ENCODE peak calls at places on chromosome 4, in six cellular contexts. Q is foreskin melanocyte; V is GM23248; A is Panc1; G is activated T-helper 1 cell treated with anti-CD3 and anti-CD28 coated beads, Interleukin-2, amount 50 U/mL, for 16 hours; Z is naive thymus-derived CD8-positive, alpha-beta T cell. C is an unnamed sample.

GRCh38 chr4:85243857-85244256 is 231.1 kb upstream of the ARHGAP24 start:
- DNase-seq in Q (no peak), V (no peak), A (no peak), G (no peak), Z (no peak), C (no peak)

GRCh38 chr4:153432971-153433752 is 33.0 kb upstream of the TMEM131L start:
- DNase-seq in Q (peak), V (peak), A (peak), G (no peak), Z (peak), C (no peak)

GRCh38 chr4:148737071-148737470 is 294.9 kb upstream of the NR3C2 start:
- DNase-seq in Q (peak), V (no peak), A (no peak), G (no peak), Z (no peak), C (peak)

GRCh38 chr4:150235795-150236385 is 157.6 kb downstream of the DCLK2 start:
- DNase-seq in Q (peak), V (no peak), A (no peak), G (no peak), Z (no peak), C (no peak)

GRCh38 chr4:134905061-134905460 is 703.5 kb upstream of the PABPC4L start:
- DNase-seq in Q (no peak), V (no peak), A (no peak), G (no peak), Z (no peak), C (no peak)

GRCh38 chr4:91089194-91089593 is 962.0 kb downstream of the CCSER1 start:
- DNase-seq in Q (no peak), V (no peak), A (no peak), G (no peak), Z (no peak), C (no peak)

GRCh38 chr4:74531952-74532794 is 87.2 kb downstream of the AREG start:
- DNase-seq in Q (peak), V (peak), A (peak), G (no peak), Z (peak), C (peak)

GRCh38 chr4:1356181-1356998 is 9.4 kb downstream of the UVSSA start:
- DNase-seq in Q (no peak), V (peak), A (no peak), G (no peak), Z (peak), C (no peak)

GRCh38 chr4:169229571-169230028 is 41.2 kb downstream of the SH3RF1 start:
- DNase-seq in Q (no peak), V (peak), A (peak), G (no peak), Z (no peak), C (peak)

GRCh38 chr4:146135941-146136340 is 39.6 kb upstream of the LSM6 start:
- DNase-seq in Q (no peak), V (no peak), A (no peak), G (no peak), Z (no peak), C (no peak)

GRCh38 chr4:31983677-31984076 is 1263.5 kb downstream of the PCDH7 start:
- DNase-seq in Q (no peak), V (no peak), A (no peak), G (no peak), Z (no peak), C (no peak)

GRCh38 chr4:26217961-26218676 is 102.7 kb upstream of the RBPJ start:
- DNase-seq in Q (no peak), V (peak), A (no peak), G (no peak), Z (no peak), C (no peak)

GRCh38 chr4:2829321-2829932 is 14.2 kb upstream of the ADD1 start:
- DNase-seq in Q (no peak), V (no peak), A (no peak), G (no peak), Z (no peak), C (no peak)

GRCh38 chr4:150117094-150117493 is 38.8 kb downstream of the DCLK2 start:
- DNase-seq in Q (no peak), V (peak), A (no peak), G (no peak), Z (no peak), C (no peak)

GRCh38 chr4:108024078-108024990 is 34.6 kb downstream of the HADH start:
- DNase-seq in Q (no peak), V (no peak), A (no peak), G (no peak), Z (no peak), C (no peak)

C was measured in skeletal muscle cell.